ENCODE peak calls at places on chromosomes 5 and 9, in ten cellular contexts. J is activated CD8-positive, alpha-beta memory T cell treated with anti-CD3 and anti-CD28 coated beads, Interleukin-2, amount 10 ng/mL, durations not matched to agents 7 days and 5 days; T is T follicular helper cell; N is stimulated activated CD8-positive, alpha-beta memory T cell treated with anti-CD3 and anti-CD28 coated beads, Interleukin-2, amount 100 ng/mL, for 1 hour; S is NCI-H1436; M is Right ventricle myocardium superior; Q is tibial nerve; H is stimulated activated CD4-positive, alpha-beta T cell treated with anti-CD3 and anti-CD28 coated beads, Interleukin-12 subunit alpha, Interleukin-12 subunit beta, amount 100 ng/mL, for 4 hours; L is LHCN-M2; F is EL. I is an unnamed sample.

GRCh38 chr9:18926513-18926912 is 106.5 kb downstream of the SAXO1 start:
- DNase-seq in H (no peak), F (no peak), L (no peak), S (no peak), M (no peak), T (no peak), Q (no peak), N (no peak), J (no peak), I (no peak)

GRCh38 chr9:16726718-16727451 is 143.6 kb downstream of the BNC2 start:
- DNase-seq in F (peak; percentile 90), T (no peak), H (no peak), L (peak; percentile 86), N (no peak), S (peak; percentile 39), Q (peak; percentile 72), J (no peak), M (peak; percentile 86), I (no peak)

GRCh38 chr5:56440871-56441740 is 208.0 kb upstream of the ANKRD55 start:
- DNase-seq in N (no peak), M (no peak), H (no peak), T (no peak), S (no peak), Q (no peak), L (peak; percentile 85), J (no peak), F (peak; percentile 39), I (no peak)

GRCh38 chr5:68661237-68661636 is 432.6 kb upstream of the SLC30A5 start:
- DNase-seq in Q (no peak), H (no peak), M (no peak), S (peak; percentile 12), F (peak; percentile 51), T (no peak), N (no peak), J (no peak), L (peak; percentile 19), I (peak; percentile 28)

GRCh38 chr5:172525633-172526360 is 71.5 kb upstream of the SH3PXD2B start:
- DNase-seq in N (no peak), H (no peak), S (no peak), J (peak; percentile 9), F (no peak), L (no peak), Q (no peak), T (no peak), M (no peak), I (no peak)

GRCh38 chr5:107777161-107777740 is 106.5 kb upstream of the EFNA5 start:
- DNase-seq in N (no peak), M (no peak), J (no peak), Q (no peak), F (no peak), H (no peak), S (no peak), L (no peak), T (no peak), I (no peak)

GRCh38 chr5:124973613-124974130 is 227.2 kb upstream of the ZNF608 start:
- DNase-seq in T (no peak), J (no peak), F (no peak), Q (no peak), L (no peak), H (no peak), M (no peak), N (no peak), S (no peak), I (no peak)

GRCh38 chr9:100427366-100428263 is 672 bp downstream of the MSANTD3 start:
- DNase-seq in T (no peak), H (peak; percentile 31), M (peak; percentile 61), L (peak; percentile 74), N (peak; percentile 5), S (peak; percentile 34), Q (no peak), F (peak; percentile 81), J (peak; percentile 52), I (peak; percentile 52)

GRCh38 chr5:150320048-150320555 is 17.4 kb upstream of the ARSI start:
- DNase-seq in L (peak; percentile 95), S (no peak), Q (peak; percentile 69), M (peak; percentile 72), T (no peak), N (no peak), J (no peak), F (peak; percentile 91), H (no peak), I (no peak)

GRCh38 chr9:3585616-3586015 is 59.8 kb upstream of the RFX3 start:
- DNase-seq in T (no peak), F (no peak), M (no peak), Q (no peak), J (no peak), S (no peak), N (no peak), H (no peak), L (no peak), I (no peak)

GRCh38 chr9:15115041-15115440 is 192.0 kb downstream of the TTC39B start:
- DNase-seq in M (no peak), S (no peak), Q (no peak), L (no peak), T (no peak), J (no peak), N (no peak), F (no peak), H (no peak), I (no peak)

GRCh38 chr9:136173648-136174290 is 31.2 kb downstream of the LHX3 start:
- DNase-seq in N (no peak), H (no peak), F (no peak), Q (no peak), L (no peak), M (peak; percentile 23), S (no peak), J (no peak), T (no peak), I (no peak)